ENCODE peak calls at places on chromosomes 12 and 14, in seven cellular contexts. T is ovary, L is dorsolateral prefrontal cortex, H is spleen, G is cardiac muscle cell, W is fibroblast of villous mesenchyme, Z is fibroblast of the aortic adventitia. P is an unnamed sample.

GRCh38 chr14:81453166-81453766 is 53.1 kb upstream of the STON2 start:
- DNase-seq in H (no peak), Z (peak; percentile 72), T (peak; percentile 63), W (peak; percentile 58), G (peak; percentile 48), L (peak; percentile 38), P (peak; percentile 66)

GRCh38 chr12:62744551-62744950 is 190.4 kb downstream of the PPM1H start:
- DNase-seq in T (no peak), L (no peak), Z (no peak), H (peak; percentile 78), W (no peak), G (no peak), P (no peak)

GRCh38 chr12:58500399-58500798 is 419.9 kb downstream of the LRIG3 start:
- DNase-seq in T (no peak), H (no peak), Z (peak; percentile 51), G (no peak), L (no peak), W (peak; percentile 48), P (no peak)

GRCh38 chr14:92039073-92039719 is 663 bp downstream of the TRIP11 start:
- DNase-seq in Z (peak; percentile 72), L (no peak), W (peak; percentile 69), G (peak; percentile 89), H (no peak), T (no peak), P (peak; percentile 76)

GRCh38 chr14:24817638-24818053 is 183.7 kb upstream of the GZMB start:
- DNase-seq in H (no peak), W (no peak), T (no peak), Z (peak; percentile 62), L (no peak), G (peak; percentile 41), P (peak; percentile 62)

GRCh38 chr14:104935026-104935650 is 10.5 kb downstream of the PLD4 start:
- DNase-seq in G (no peak), W (no peak), H (no peak), Z (peak; percentile 9), L (no peak), T (no peak), P (no peak)

GRCh38 chr12:27812502-27812901 is 32.5 kb upstream of the MANSC4 start:
- DNase-seq in T (no peak), G (no peak), Z (no peak), W (no peak), H (no peak), L (no peak), P (no peak)

GRCh38 chr12:119956047-119956446 is 33.0 kb upstream of the BICDL1 start:
- DNase-seq in Z (no peak), L (no peak), W (no peak), T (no peak), H (no peak), G (no peak), P (no peak)

GRCh38 chr14:68403794-68404522 is 388.9 kb downstream of the ZFP36L1 start:
- DNase-seq in L (no peak), T (no peak), H (no peak), G (no peak), W (no peak), Z (no peak), P (no peak)
- H3K4me3 ChIP-seq in L (no peak overlapping the region), T (no peak overlapping the region), H (no peak overlapping the region), G (no peak overlapping the region), W (no peak overlapping the region), Z (no peak overlapping the region), P (no peak overlapping the region)

GRCh38 chr12:55823419-55823818 is 5.6 kb downstream of the ORMDL2 start:
- DNase-seq in L (no peak), G (no peak), H (no peak), T (no peak), Z (no peak), W (no peak), P (no peak)

GRCh38 chr12:55824726-55825125 is 4.7 kb downstream of the DNAJC14 start:
- DNase-seq in T (no peak), L (no peak), H (no peak), W (no peak), G (no peak), Z (no peak), P (no peak)

GRCh38 chr12:55818886-55819285 is 1.0 kb downstream of the ORMDL2 start:
- DNase-seq in H (no peak), L (no peak), W (no peak), G (no peak), Z (peak; percentile 40), T (no peak), P (no peak)

GRCh38 chr12:55820679-55821078 is 2.8 kb downstream of the ORMDL2 start:
- DNase-seq in T (no peak), L (no peak), G (no peak), W (peak; percentile 24), Z (peak; percentile 25), H (no peak), P (peak; percentile 44)

GRCh38 chr12:55822228-55822627 is 4.4 kb downstream of the ORMDL2 start:
- DNase-seq in T (no peak), L (no peak), G (peak; percentile 42), W (no peak), H (no peak), Z (no peak), P (no peak)
- TF ChIP-seq CTCF in T (no peak), L (no peak), G (peak; percentile 27), W (peak; percentile 36), H (no peak), Z (no peak), P (peak; percentile 31)

GRCh38 chr12:12358528-12358927 is 1.6 kb downstream of the BORCS5 start:
- DNase-seq in W (no peak), H (no peak), L (no peak), T (no peak), Z (no peak), G (no peak), P (no peak)
- H3K4me3 ChIP-seq in W (no peak overlapping the region), H (peak overlapping the region; percentile 53), L (peak overlapping the region; percentile 95), T (no peak overlapping the region), Z (peak overlapping the region; percentile 84), G (no peak overlapping the region), P (peak overlapping the region; percentile 86)

GRCh38 chr14:69260979-69261605 is 1.1 kb downstream of the GALNT16 start:
- DNase-seq in T (peak; percentile 40), Z (no peak), H (peak; percentile 75), G (peak; percentile 51), L (peak; percentile 51), W (no peak), P (no peak)
- TF ChIP-seq CTCF in T (peak; percentile 45), Z (peak; percentile 46), H (peak; percentile 85), G (peak; percentile 42), L (peak; percentile 57), W (peak; percentile 44), P (peak; percentile 24)

GRCh38 chr12:112977641-112978040 is 678 bp upstream of the OAS2 start:
- DNase-seq in H (no peak), G (no peak), W (no peak), L (no peak), Z (no peak), T (no peak), P (no peak)
- H3K4me3 ChIP-seq in H (peak overlapping the region; percentile 58), G (no peak overlapping the region), W (peak overlapping the region; percentile 56), L (peak overlapping the region; percentile 36), Z (no peak overlapping the region), T (no peak overlapping the region), P (no peak overlapping the region)

GRCh38 chr14:94136575-94137331 is 7.3 kb upstream of the IFI27L2 start:
- DNase-seq in H (peak; percentile 93), L (peak; percentile 86), W (peak; percentile 85), G (peak; percentile 91), Z (peak; percentile 88), T (peak; percentile 91), P (peak; percentile 88)
- TF ChIP-seq CTCF in H (peak; percentile 97), L (peak; percentile 98), W (peak; percentile 99), G (peak; percentile 97), Z (peak; percentile 99), T (peak; percentile 84), P (peak; percentile 99)

DNA sequence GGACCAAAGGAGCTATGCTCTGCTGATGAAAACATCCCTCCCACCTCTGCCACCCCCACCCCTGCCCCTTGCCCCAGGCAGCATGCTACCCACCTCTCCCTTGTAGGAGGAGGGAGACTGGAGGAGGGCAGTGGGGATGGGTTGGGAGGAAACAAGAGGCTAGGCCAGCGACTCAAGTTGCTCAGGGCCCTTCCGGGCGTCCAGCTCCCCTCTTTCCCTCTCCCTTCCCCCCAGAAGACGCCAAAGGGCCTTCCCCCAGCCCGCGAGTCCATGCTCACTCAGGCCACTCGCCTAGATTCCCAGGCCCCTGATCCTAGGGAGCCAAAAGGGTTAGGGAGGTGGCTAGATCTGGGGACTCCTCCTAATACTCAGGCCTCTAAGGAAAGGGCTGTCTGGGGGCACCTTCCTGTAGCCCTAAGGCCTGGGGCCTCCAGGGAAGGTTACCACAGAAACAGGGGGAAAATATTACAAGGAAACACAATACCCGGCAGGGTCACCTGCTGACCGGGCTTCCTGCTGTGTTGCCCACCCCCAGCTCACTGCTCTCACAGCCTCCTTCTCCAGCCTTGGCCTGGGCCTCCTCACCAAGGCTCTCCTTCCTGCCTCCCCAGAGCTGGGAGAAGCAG is 2.9 kb downstream of the HDAC7 start:
- DNase-seq in W (peak; percentile 48), Z (no peak), H (peak; percentile 79), G (no peak), T (peak; percentile 61), L (no peak), P (peak; percentile 39)
- H3K4me3 ChIP-seq in W (peak overlapping the region; percentile 58), Z (peak overlapping the region; percentile 88), H (peak overlapping the region; percentile 79), G (no peak overlapping the region), T (peak overlapping the region; percentile 81), L (peak overlapping the region; percentile 31), P (peak overlapping the region; percentile 92)

DNA sequence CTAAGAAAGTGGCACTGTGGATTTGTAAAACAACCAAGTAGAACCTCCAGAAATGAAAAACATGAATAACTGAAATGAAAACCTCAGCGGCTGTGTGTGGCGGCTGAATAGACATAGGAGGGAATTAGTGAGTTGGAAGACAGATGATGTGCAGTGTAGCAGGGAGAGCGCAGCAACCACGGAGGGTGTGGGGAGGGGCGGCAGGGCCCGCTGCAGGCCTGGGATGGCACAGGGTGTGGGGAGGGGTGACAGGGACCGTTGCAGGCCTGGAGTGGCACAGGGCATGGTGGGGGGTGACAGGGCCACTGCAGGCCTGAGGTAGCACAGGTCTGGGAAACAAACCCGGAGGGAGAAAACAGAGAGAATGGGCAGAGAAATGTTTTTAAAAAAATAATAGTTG is 51.1 kb downstream of the BEGAIN start:
- DNase-seq in W (no peak), G (no peak), T (no peak), Z (no peak), L (no peak), H (peak; percentile 58), P (no peak)
- TF ChIP-seq CTCF in W (no peak), G (no peak), T (no peak), Z (no peak), L (no peak), H (no peak), P (no peak)

P was measured in fibroblast of pulmonary artery.